ENCODE peak calls at places on chromosome 3, in nine cellular contexts. J is CD8-positive, alpha-beta T cell; N is CD8-positive, alpha-beta memory T cell; Y is HFF-Myc; M is fibroblast of lung; D is GM12865; R is uterus; A is BE2C; S is hepatocyte. P is an unnamed sample.

GRCh38 chr3:49110780-49111179 is 6.2 kb upstream of the QARS1 start:
- DNase-seq in J (no peak), N (no peak), Y (no peak), M (no peak), D (no peak), R (no peak), A (no peak), S (no peak), P (no peak)

GRCh38 chr3:56799251-56799882 is 2.4 kb downstream of the ARHGEF3 start:
- DNase-seq in J (peak), N (no peak), Y (peak), M (peak), D (peak), R (no peak), A (no peak), S (peak), P (no peak)

GRCh38 chr3:45553469-45553974 is 41.0 kb upstream of the LIMD1 start:
- DNase-seq in J (no peak), N (no peak), Y (no peak), M (peak), D (peak), R (peak), A (peak), S (peak), P (no peak)

GRCh38 chr3:183287301-183287971 is 34.4 kb downstream of the B3GNT5 start:
- DNase-seq in J (no peak), N (peak), Y (no peak), M (peak), D (no peak), R (peak), A (no peak), S (peak), P (no peak)

GRCh38 chr3:121943434-121943833 is 49.2 kb downstream of the SLC15A2 start:
- DNase-seq in J (no peak), N (no peak), Y (no peak), M (no peak), D (no peak), R (no peak), A (no peak), S (no peak), P (no peak)

GRCh38 chr3:133488785-133489367 is 84.6 kb upstream of the CDV3 start:
- DNase-seq in J (no peak), N (no peak), Y (peak), M (peak), D (peak), R (no peak), A (no peak), S (peak), P (no peak)

GRCh38 chr3:12287727-12288465 is 974 bp upstream of the PPARG start:
- DNase-seq in J (no peak), N (no peak), Y (no peak), M (peak), D (no peak), R (peak), A (peak), S (peak), P (peak)

GRCh38 chr3:49007771-49008528 is 759 bp downstream of the WDR6 start:
- DNase-seq in J (peak), N (peak), Y (no peak), M (peak), D (peak), R (peak), A (peak), S (peak), P (peak)

GRCh38 chr3:48661501-48662139 is 1.1 kb downstream of the CELSR3 start:
- DNase-seq in J (peak), N (peak), Y (no peak), M (peak), D (peak), R (peak), A (no peak), S (peak), P (no peak)

DNA sequence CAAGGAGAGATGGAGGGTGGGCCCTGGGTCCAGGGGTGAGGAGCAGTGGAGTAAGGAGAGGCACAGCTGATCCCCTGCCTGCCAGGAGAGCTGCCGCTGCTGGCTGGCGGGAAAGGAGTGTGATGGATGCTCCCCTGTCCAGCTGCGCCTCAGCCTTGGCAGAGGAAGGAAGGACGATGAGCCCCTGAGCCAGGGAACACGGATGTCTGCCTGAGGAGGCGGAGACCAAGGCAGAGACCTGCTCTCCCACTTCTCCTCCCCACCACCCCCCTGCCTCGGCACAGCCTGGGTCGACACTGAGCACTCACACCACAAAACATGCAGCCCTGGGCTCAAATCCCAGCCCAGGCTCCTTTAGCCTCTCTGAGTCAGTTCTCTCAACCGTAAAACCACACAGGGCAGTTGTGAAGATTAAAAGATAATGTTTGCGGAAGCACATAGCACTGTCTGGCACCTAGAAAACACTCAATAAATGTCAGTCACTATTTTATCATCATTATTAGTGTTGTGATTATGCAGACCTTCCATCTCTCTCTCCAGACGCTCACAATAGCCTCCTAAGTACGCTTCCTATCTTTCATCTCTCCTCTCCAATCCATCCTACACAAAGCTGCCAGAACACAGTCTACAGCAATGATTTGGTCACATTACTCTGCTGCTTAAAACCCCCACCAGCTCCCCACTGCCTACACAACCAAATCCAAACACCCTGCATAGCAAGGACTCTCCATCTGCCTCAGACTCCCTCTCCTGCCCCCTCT is 52.2 kb downstream of the SEMA5B start:
- DNase-seq in J (no peak), N (peak), Y (no peak), M (peak), D (no peak), R (peak), A (peak), S (peak), P (peak)
- H3K4me3 ChIP-seq in J (no peak), N (no peak), Y (no peak), M (no peak), D (no peak), R (no peak), A (peak), S (no peak), P (no peak)

GRCh38 chr3:194081826-194082225 is 54.1 kb upstream of the HES1 start:
- DNase-seq in J (no peak), N (no peak), Y (no peak), M (no peak), D (no peak), R (no peak), A (no peak), S (no peak), P (no peak)

GRCh38 chr3:194079702-194080172 is 56.2 kb upstream of the HES1 start:
- DNase-seq in J (no peak), N (no peak), Y (no peak), M (no peak), D (no peak), R (no peak), A (no peak), S (no peak), P (no peak)

GRCh38 chr3:194080913-194081800 is 54.8 kb upstream of the HES1 start:
- DNase-seq in J (no peak), N (no peak), Y (no peak), M (no peak), D (no peak), R (no peak), A (no peak), S (no peak), P (no peak)

GRCh38 chr3:194082596-194083220 is 53.2 kb upstream of the HES1 start:
- DNase-seq in J (no peak), N (no peak), Y (peak), M (peak), D (no peak), R (no peak), A (no peak), S (no peak), P (no peak)

GRCh38 chr3:194080473-194080872 is 55.5 kb upstream of the HES1 start:
- DNase-seq in J (no peak), N (no peak), Y (no peak), M (peak), D (no peak), R (no peak), A (no peak), S (no peak), P (no peak)
- H3K4me3 ChIP-seq in J (no peak), N (no peak), Y (no peak), M (no peak), D (no peak), R (no peak), A (no peak), S (no peak), P (no peak)

GRCh38 chr3:47381317-47382157 is 716 bp downstream of the PTPN23 start:
- DNase-seq in J (peak), N (peak), Y (peak), M (peak), D (peak), R (peak), A (peak), S (peak), P (peak)
- H3K4me3 ChIP-seq in J (peak), N (peak), Y (peak), M (peak), D (peak), R (peak), A (peak), S (peak), P (peak)

DNA sequence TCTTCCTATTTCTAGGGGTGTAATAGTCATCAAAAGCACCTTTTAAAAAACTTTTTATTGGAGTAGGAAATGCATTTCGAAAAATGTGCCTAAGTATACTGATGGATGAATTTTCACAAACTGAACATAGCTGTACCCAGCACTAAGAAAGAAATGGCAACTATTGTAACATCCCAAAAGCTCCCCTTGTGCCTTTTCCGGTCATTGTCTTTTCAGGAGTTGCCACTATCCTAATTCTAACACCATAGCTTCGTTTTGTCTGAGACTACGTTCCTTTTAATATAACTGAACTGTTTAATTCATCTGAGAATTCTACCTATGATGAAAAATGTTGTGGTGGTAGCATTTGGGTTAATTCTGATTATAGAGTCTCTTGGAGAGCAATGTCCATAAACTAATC is 1.9 kb downstream of the TIMMDC1 start:
- DNase-seq in J (no peak), N (no peak), Y (no peak), M (no peak), D (no peak), R (no peak), A (no peak), S (no peak), P (no peak)
- H3K4me3 ChIP-seq in J (no peak), N (no peak), Y (peak), M (peak), D (peak), R (no peak), A (peak), S (no peak), P (no peak)

DNA sequence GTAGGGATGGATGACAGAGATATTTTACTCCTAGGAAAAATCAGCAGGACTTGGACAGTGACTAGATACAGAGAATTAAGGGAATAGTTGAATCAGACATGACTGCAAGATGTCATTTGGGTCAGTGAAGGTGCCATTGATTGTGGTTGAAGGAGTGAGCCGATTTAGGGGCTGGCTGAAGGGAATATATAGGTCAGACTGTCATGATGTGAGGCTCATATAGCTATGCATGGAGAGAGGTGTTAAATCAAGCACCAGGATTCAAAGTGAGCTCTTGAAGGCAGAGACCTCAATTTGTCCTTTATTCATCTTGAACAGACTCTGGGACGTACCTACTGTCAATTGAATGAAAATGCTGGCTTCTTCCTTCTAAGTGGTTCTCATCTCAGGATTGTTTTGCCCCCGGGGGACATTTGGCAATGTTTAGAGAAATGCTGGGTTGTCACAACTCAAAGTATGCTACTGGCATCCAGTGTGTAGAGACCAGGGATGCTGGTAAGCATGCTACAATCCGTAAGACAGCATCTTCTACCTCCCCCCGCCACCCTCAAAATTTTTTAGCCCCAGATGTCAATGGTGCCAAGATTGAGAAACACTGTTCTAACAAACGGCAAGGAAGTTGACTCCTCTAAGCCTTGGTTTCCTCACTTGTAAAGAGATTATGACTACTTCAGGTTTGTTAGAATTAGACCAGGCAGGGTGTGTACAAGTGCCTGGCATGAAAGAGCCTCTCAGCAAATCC is 7.8 kb downstream of the ATP2C1 start:
- DNase-seq in J (no peak), N (no peak), Y (no peak), M (no peak), D (no peak), R (no peak), A (peak), S (no peak), P (no peak)
- H3K4me3 ChIP-seq in J (no peak), N (no peak), Y (no peak), M (no peak), D (no peak), R (no peak), A (no peak), S (no peak), P (no peak)

GRCh38 chr3:33579181-33579510 is 138.9 kb downstream of the CLASP2 start:
- DNase-seq in J (no peak), N (no peak), Y (no peak), M (no peak), D (no peak), R (no peak), A (no peak), S (no peak), P (no peak)

GRCh38 chr3:33577173-33577572 is 137.0 kb upstream of the UBP1 start:
- DNase-seq in J (no peak), N (no peak), Y (no peak), M (no peak), D (no peak), R (no peak), A (no peak), S (no peak), P (no peak)

GRCh38 chr3:33578325-33579180 is 138.3 kb upstream of the UBP1 start:
- DNase-seq in J (no peak), N (no peak), Y (peak), M (peak), D (no peak), R (no peak), A (no peak), S (peak), P (no peak)

GRCh38 chr3:33579843-33580242 is 138.2 kb downstream of the CLASP2 start:
- DNase-seq in J (no peak), N (no peak), Y (no peak), M (no peak), D (no peak), R (no peak), A (no peak), S (no peak), P (no peak)

DNA sequence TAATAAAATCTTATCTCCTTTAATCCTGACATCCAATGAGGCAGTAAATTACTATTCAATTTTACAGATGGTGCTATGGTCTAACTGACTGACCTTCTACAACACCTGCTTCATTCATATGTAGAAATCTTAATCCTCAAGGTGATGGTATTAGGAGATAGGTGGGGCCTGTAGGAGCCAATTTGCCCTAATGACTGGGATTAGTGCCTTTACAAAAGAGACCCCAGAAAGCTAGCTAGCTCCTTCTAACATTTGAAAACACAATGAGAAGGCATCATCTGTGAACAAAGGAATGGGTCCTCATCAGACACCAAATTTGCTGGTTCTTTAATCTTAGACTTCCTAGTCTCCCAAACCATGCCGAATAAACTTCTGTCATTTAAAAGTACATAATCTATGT is 137.4 kb upstream of the UBP1 start:
- DNase-seq in J (no peak), N (no peak), Y (no peak), M (no peak), D (no peak), R (no peak), A (no peak), S (no peak), P (no peak)
- H3K4me3 ChIP-seq in J (no peak), N (no peak), Y (no peak), M (no peak), D (no peak), R (no peak), A (no peak), S (no peak), P (no peak)

DNA sequence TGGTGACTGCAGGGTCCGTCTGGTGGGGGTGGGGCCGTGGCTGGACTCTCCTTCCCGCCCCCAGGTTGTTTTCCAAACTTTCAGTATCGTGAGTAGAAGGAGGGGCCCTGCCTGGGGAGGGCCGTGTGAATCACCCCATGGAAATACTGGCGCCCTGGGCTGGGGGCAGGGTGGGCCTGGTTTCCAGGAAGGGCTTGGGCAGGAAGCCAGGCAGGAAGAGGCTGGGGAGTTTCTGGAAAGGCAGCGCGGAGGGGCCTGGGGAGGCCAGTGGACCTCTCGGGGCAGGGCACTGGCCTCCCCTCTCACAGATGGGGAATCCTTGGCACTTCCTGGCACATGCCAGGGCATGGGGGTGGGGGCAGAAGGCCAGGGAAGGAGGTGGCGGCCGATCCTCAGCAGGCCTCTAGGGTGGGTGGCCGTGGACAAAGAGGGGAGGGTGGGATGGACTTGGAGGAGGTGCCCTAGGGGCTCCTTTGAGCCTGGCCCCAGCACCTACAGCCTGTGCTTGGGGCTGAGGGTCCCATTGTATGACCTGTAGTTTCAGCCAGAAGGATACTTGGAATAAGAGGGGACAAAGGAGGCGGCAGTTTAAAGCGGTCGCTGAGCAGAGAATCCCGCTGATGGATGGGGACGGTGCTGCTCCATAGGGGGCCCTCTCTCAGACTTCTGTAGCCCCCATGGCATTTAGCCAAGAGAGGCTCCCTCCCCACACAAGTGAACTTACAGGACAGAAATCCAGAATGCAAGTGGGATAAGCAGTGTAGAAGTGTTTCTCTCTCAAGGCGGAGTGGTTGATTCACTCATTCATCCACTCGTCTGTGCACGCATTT is 56.5 kb upstream of the GATA2 start:
- DNase-seq in J (no peak), N (no peak), Y (peak), M (peak), D (no peak), R (peak), A (peak), S (peak), P (no peak)
- H3K4me3 ChIP-seq in J (no peak), N (no peak), Y (no peak), M (no peak), D (no peak), R (no peak), A (peak), S (no peak), P (no peak)

GRCh38 chr3:13896473-13897154 is 16.7 kb upstream of the WNT7A start:
- DNase-seq in J (peak), N (peak), Y (peak), M (peak), D (peak), R (peak), A (peak), S (peak), P (peak)
- H3K4me3 ChIP-seq in J (peak), N (peak), Y (no peak), M (peak), D (no peak), R (peak), A (no peak), S (peak), P (no peak)